ENCODE peak calls at places on chromosome 20, in nine cellular contexts. One of them, this sample, is unnamed.
A peak's percentile ranks its signal among the peaks of the same experiment; 100 is the strongest.

GRCh38 chr20:1965520-1966278 is 28.2 kb downstream of the PDYN start:
- DNase-seq in fibroblast of mammary gland: peak; percentile 63
- DNase-seq in cardiac muscle cell: peak; percentile 76
- DNase-seq in coronary artery: no peak
- DNase-seq in CD8-positive, alpha-beta T cell: peak; percentile 65
- DNase-seq in GM13977: peak; percentile 83
- DNase-seq in thoracic aorta: peak; percentile 29
- DNase-seq in CD4-positive, alpha-beta T cell: peak; percentile 68
- DNase-seq in lower leg skin: peak; percentile 58
- DNase-seq in this sample: peak; percentile 81

GRCh38 chr20:43778375-43778774 is 51.6 kb upstream of the GTSF1L start:
- DNase-seq in GM13977: no peak
- DNase-seq in coronary artery: peak; percentile 22
- DNase-seq in fibroblast of mammary gland: no peak
- DNase-seq in thoracic aorta: no peak
- DNase-seq in CD8-positive, alpha-beta T cell: no peak
- DNase-seq in cardiac muscle cell: no peak
- DNase-seq in lower leg skin: no peak
- DNase-seq in CD4-positive, alpha-beta T cell: no peak
- DNase-seq in this sample: no peak

GRCh38 chr20:59151391-59151790 is 12.2 kb upstream of the ZNF831 start:
- DNase-seq in thoracic aorta: no peak
- DNase-seq in CD4-positive, alpha-beta T cell: no peak
- DNase-seq in cardiac muscle cell: no peak
- DNase-seq in lower leg skin: no peak
- DNase-seq in GM13977: no peak
- DNase-seq in fibroblast of mammary gland: no peak
- DNase-seq in coronary artery: no peak
- DNase-seq in CD8-positive, alpha-beta T cell: no peak
- DNase-seq in this sample: no peak

GRCh38 chr20:23435675-23436539 is 3.6 kb upstream of the CSTL1 start:
- DNase-seq in cardiac muscle cell: peak; percentile 37
- DNase-seq in coronary artery: no peak
- DNase-seq in CD8-positive, alpha-beta T cell: no peak
- DNase-seq in CD4-positive, alpha-beta T cell: no peak
- DNase-seq in GM13977: no peak
- DNase-seq in lower leg skin: peak; percentile 35
- DNase-seq in fibroblast of mammary gland: no peak
- DNase-seq in thoracic aorta: no peak
- DNase-seq in this sample: no peak

GRCh38 chr20:48627737-48628128 is 200.1 kb downstream of the PREX1 start:
- DNase-seq in CD8-positive, alpha-beta T cell: no peak
- DNase-seq in lower leg skin: no peak
- DNase-seq in CD4-positive, alpha-beta T cell: no peak
- DNase-seq in cardiac muscle cell: no peak
- DNase-seq in thoracic aorta: no peak
- DNase-seq in fibroblast of mammary gland: no peak
- DNase-seq in GM13977: no peak
- DNase-seq in coronary artery: no peak
- DNase-seq in this sample: no peak

GRCh38 chr20:9454781-9455180 is 59.6 kb upstream of the LAMP5 start:
- DNase-seq in CD4-positive, alpha-beta T cell: no peak
- DNase-seq in fibroblast of mammary gland: peak; percentile 69
- DNase-seq in thoracic aorta: no peak
- DNase-seq in CD8-positive, alpha-beta T cell: no peak
- DNase-seq in coronary artery: no peak
- DNase-seq in lower leg skin: no peak
- DNase-seq in cardiac muscle cell: no peak
- DNase-seq in GM13977: no peak
- DNase-seq in this sample: no peak

GRCh38 chr20:19405958-19406357 is 193.5 kb downstream of the SLC24A3 start:
- DNase-seq in cardiac muscle cell: no peak
- DNase-seq in fibroblast of mammary gland: no peak
- DNase-seq in lower leg skin: no peak
- DNase-seq in CD8-positive, alpha-beta T cell: no peak
- DNase-seq in GM13977: no peak
- DNase-seq in thoracic aorta: no peak
- DNase-seq in CD4-positive, alpha-beta T cell: no peak
- DNase-seq in coronary artery: no peak
- DNase-seq in this sample: no peak

GRCh38 chr20:37649017-37649416 is 44.8 kb upstream of the CTNNBL1 start:
- DNase-seq in coronary artery: no peak
- DNase-seq in CD8-positive, alpha-beta T cell: no peak
- DNase-seq in CD4-positive, alpha-beta T cell: no peak
- DNase-seq in lower leg skin: no peak
- DNase-seq in fibroblast of mammary gland: peak; percentile 44
- DNase-seq in thoracic aorta: no peak
- DNase-seq in cardiac muscle cell: no peak
- DNase-seq in GM13977: no peak
- DNase-seq in this sample: no peak

GRCh38 chr20:52766645-52767435 is 205.3 kb upstream of the TSHZ2 start:
- DNase-seq in CD8-positive, alpha-beta T cell: no peak
- DNase-seq in GM13977: no peak
- DNase-seq in thoracic aorta: no peak
- DNase-seq in cardiac muscle cell: no peak
- DNase-seq in coronary artery: no peak
- DNase-seq in CD4-positive, alpha-beta T cell: no peak
- DNase-seq in lower leg skin: no peak
- DNase-seq in fibroblast of mammary gland: no peak
- DNase-seq in this sample: no peak

GRCh38 chr20:57410398-57411323 is 19.5 kb downstream of the RBM38 start:
- DNase-seq in thoracic aorta: no peak
- DNase-seq in GM13977: no peak
- DNase-seq in coronary artery: no peak
- DNase-seq in cardiac muscle cell: no peak
- DNase-seq in CD8-positive, alpha-beta T cell: no peak
- DNase-seq in fibroblast of mammary gland: no peak
- DNase-seq in lower leg skin: no peak
- DNase-seq in CD4-positive, alpha-beta T cell: no peak
- DNase-seq in this sample: no peak

GRCh38 chr20:59940129-59940955 is at the start of the genes FAM217B and PPP1R3D:
- DNase-seq in GM13977: peak; percentile 98
- DNase-seq in CD8-positive, alpha-beta T cell: peak; percentile 88
- DNase-seq in cardiac muscle cell: peak; percentile 99
- DNase-seq in coronary artery: peak; percentile 100
- DNase-seq in CD4-positive, alpha-beta T cell: peak; percentile 81
- DNase-seq in fibroblast of mammary gland: peak; percentile 96
- DNase-seq in thoracic aorta: peak; percentile 93
- DNase-seq in lower leg skin: peak; percentile 97
- DNase-seq in this sample: peak; percentile 91

GRCh38 chr20:48025661-48026060 is 240.4 kb upstream of the SULF2 start:
- DNase-seq in lower leg skin: no peak
- DNase-seq in CD8-positive, alpha-beta T cell: no peak
- DNase-seq in CD4-positive, alpha-beta T cell: no peak
- DNase-seq in cardiac muscle cell: peak; percentile 67
- DNase-seq in coronary artery: no peak
- DNase-seq in fibroblast of mammary gland: peak; percentile 92
- DNase-seq in thoracic aorta: no peak
- DNase-seq in GM13977: no peak
- DNase-seq in this sample: no peak

GRCh38 chr20:58645277-58645968 is 5.7 kb upstream of the STX16 start:
- DNase-seq in cardiac muscle cell: peak; percentile 67
- DNase-seq in CD4-positive, alpha-beta T cell: no peak
- DNase-seq in coronary artery: peak; percentile 16
- DNase-seq in fibroblast of mammary gland: peak; percentile 86
- DNase-seq in lower leg skin: no peak
- DNase-seq in GM13977: no peak
- DNase-seq in CD8-positive, alpha-beta T cell: no peak
- DNase-seq in thoracic aorta: no peak
- DNase-seq in this sample: no peak

GRCh38 chr20:48096957-48097890 is 311.9 kb upstream of the SULF2 start:
- DNase-seq in cardiac muscle cell: no peak
- DNase-seq in CD8-positive, alpha-beta T cell: no peak
- DNase-seq in fibroblast of mammary gland: no peak
- DNase-seq in GM13977: no peak
- DNase-seq in lower leg skin: no peak
- DNase-seq in CD4-positive, alpha-beta T cell: no peak
- DNase-seq in thoracic aorta: no peak
- DNase-seq in coronary artery: no peak
- DNase-seq in this sample: no peak

GRCh38 chr20:42442728-42443127 is 747.0 kb downstream of the PTPRT start:
- DNase-seq in cardiac muscle cell: peak; percentile 25
- DNase-seq in lower leg skin: peak; percentile 22
- DNase-seq in CD8-positive, alpha-beta T cell: no peak
- DNase-seq in CD4-positive, alpha-beta T cell: no peak
- DNase-seq in coronary artery: no peak
- DNase-seq in GM13977: no peak
- DNase-seq in fibroblast of mammary gland: no peak
- DNase-seq in thoracic aorta: no peak
- DNase-seq in this sample: no peak

GRCh38 chr20:44429017-44429339 is 46.7 kb upstream of the TTPAL start:
- DNase-seq in cardiac muscle cell: no peak
- DNase-seq in GM13977: no peak
- DNase-seq in CD8-positive, alpha-beta T cell: no peak
- DNase-seq in coronary artery: no peak
- DNase-seq in thoracic aorta: no peak
- DNase-seq in CD4-positive, alpha-beta T cell: no peak
- DNase-seq in lower leg skin: no peak
- DNase-seq in fibroblast of mammary gland: no peak
- DNase-seq in this sample: no peak

GRCh38 chr20:63381781-63382431 is 20.8 kb upstream of the CHRNA4 start:
- DNase-seq in coronary artery: no peak
- DNase-seq in GM13977: peak; percentile 85
- DNase-seq in lower leg skin: no peak
- DNase-seq in fibroblast of mammary gland: no peak
- DNase-seq in CD8-positive, alpha-beta T cell: no peak
- DNase-seq in CD4-positive, alpha-beta T cell: no peak
- DNase-seq in cardiac muscle cell: no peak
- DNase-seq in thoracic aorta: no peak
- DNase-seq in this sample: peak; percentile 40
- TF ChIP-seq CTCF in coronary artery: peak; percentile 72
- TF ChIP-seq CTCF in GM13977: peak; percentile 91
- TF ChIP-seq CTCF in lower leg skin: no peak
- TF ChIP-seq CTCF in fibroblast of mammary gland: peak; percentile 76
- TF ChIP-seq CTCF in CD8-positive, alpha-beta T cell: peak; percentile 77
- TF ChIP-seq CTCF in CD4-positive, alpha-beta T cell: peak; percentile 86
- TF ChIP-seq CTCF in cardiac muscle cell: peak; percentile 96
- TF ChIP-seq CTCF in thoracic aorta: peak; percentile 55
- TF ChIP-seq CTCF in this sample: peak; percentile 37

GRCh38 chr20:50153500-50154377 is at the start of gene PEDS1:
- DNase-seq in lower leg skin: peak; percentile 82
- DNase-seq in thoracic aorta: no peak
- DNase-seq in CD8-positive, alpha-beta T cell: peak; percentile 76
- DNase-seq in coronary artery: peak; percentile 93
- DNase-seq in fibroblast of mammary gland: peak; percentile 84
- DNase-seq in CD4-positive, alpha-beta T cell: peak; percentile 78
- DNase-seq in cardiac muscle cell: peak; percentile 95
- DNase-seq in GM13977: peak; percentile 99
- DNase-seq in this sample: peak; percentile 78

GRCh38 chr20:50153153-50153499 is 397 bp downstream of the PEDS1 start:
- DNase-seq in CD8-positive, alpha-beta T cell: peak; percentile 16
- DNase-seq in coronary artery: no peak
- DNase-seq in CD4-positive, alpha-beta T cell: no peak
- DNase-seq in lower leg skin: no peak
- DNase-seq in thoracic aorta: no peak
- DNase-seq in fibroblast of mammary gland: no peak
- DNase-seq in GM13977: peak; percentile 53
- DNase-seq in cardiac muscle cell: no peak
- DNase-seq in this sample: no peak

GRCh38 chr20:50151034-50151743 is 2.3 kb downstream of the PEDS1 start:
- DNase-seq in coronary artery: no peak
- DNase-seq in cardiac muscle cell: no peak
- DNase-seq in fibroblast of mammary gland: peak; percentile 72
- DNase-seq in lower leg skin: no peak
- DNase-seq in CD8-positive, alpha-beta T cell: no peak
- DNase-seq in GM13977: no peak
- DNase-seq in thoracic aorta: no peak
- DNase-seq in CD4-positive, alpha-beta T cell: no peak
- DNase-seq in this sample: no peak

GRCh38 chr20:50149481-50150254 is 3.9 kb downstream of the PEDS1 start:
- DNase-seq in thoracic aorta: no peak
- DNase-seq in CD8-positive, alpha-beta T cell: no peak
- DNase-seq in lower leg skin: no peak
- DNase-seq in fibroblast of mammary gland: no peak
- DNase-seq in coronary artery: no peak
- DNase-seq in cardiac muscle cell: no peak
- DNase-seq in CD4-positive, alpha-beta T cell: no peak
- DNase-seq in GM13977: no peak
- DNase-seq in this sample: no peak

DNA sequence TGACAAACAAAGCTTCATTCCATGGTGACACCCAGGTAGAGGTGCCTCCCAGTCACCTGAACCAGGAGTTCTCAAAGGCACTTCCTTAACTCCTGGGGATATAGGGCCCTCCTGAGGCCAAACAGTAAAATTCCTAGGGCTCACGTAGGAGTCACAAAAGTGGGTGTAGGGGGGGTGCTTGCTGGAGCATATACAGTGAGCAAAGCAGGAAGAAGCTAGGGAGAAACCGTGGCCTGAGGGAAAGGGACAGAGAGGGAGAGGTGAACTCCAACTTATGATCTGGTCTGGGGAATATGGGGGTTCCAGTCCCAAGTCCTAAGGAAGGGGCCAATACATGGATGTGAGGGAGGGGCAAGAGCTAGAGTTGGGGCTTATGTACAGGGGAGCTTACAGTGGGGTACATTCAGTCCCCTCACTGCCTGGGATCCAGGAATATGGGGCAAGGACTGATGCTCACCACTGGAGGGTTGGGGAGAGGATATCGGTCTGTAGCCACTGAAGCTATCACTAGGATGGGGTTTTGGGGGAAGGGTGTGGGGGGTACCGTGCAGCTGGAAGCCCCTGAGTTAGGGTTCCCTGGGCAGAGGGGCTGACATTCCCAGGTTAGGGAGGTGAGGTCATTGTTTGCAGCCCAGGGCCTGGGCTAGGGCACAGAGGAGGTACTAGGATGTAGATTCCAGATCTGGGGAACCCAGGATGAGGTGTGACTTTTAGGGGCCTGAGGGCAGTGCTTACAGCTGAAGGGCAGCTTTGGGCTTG is 950 bp downstream of the PEDS1 start:
- DNase-seq in CD8-positive, alpha-beta T cell: no peak
- DNase-seq in thoracic aorta: no peak
- DNase-seq in coronary artery: no peak
- DNase-seq in lower leg skin: no peak
- DNase-seq in fibroblast of mammary gland: no peak
- DNase-seq in CD4-positive, alpha-beta T cell: no peak
- DNase-seq in cardiac muscle cell: no peak
- DNase-seq in GM13977: no peak
- DNase-seq in this sample: no peak
- TF ChIP-seq CTCF in CD8-positive, alpha-beta T cell: no peak
- TF ChIP-seq CTCF in thoracic aorta: no peak
- TF ChIP-seq CTCF in coronary artery: no peak
- TF ChIP-seq CTCF in lower leg skin: no peak
- TF ChIP-seq CTCF in fibroblast of mammary gland: no peak
- TF ChIP-seq CTCF in CD4-positive, alpha-beta T cell: no peak
- TF ChIP-seq CTCF in cardiac muscle cell: no peak
- TF ChIP-seq CTCF in GM13977: no peak
- TF ChIP-seq CTCF in this sample: no peak

GRCh38 chr20:11755071-11755881 is 162.4 kb upstream of the BTBD3 start:
- DNase-seq in cardiac muscle cell: no peak
- DNase-seq in lower leg skin: no peak
- DNase-seq in thoracic aorta: no peak
- DNase-seq in CD8-positive, alpha-beta T cell: no peak
- DNase-seq in GM13977: no peak
- DNase-seq in coronary artery: no peak
- DNase-seq in fibroblast of mammary gland: peak; percentile 8
- DNase-seq in CD4-positive, alpha-beta T cell: no peak
- DNase-seq in this sample: no peak
- TF ChIP-seq CTCF in cardiac muscle cell: no peak
- TF ChIP-seq CTCF in lower leg skin: no peak
- TF ChIP-seq CTCF in thoracic aorta: no peak
- TF ChIP-seq CTCF in CD8-positive, alpha-beta T cell: no peak
- TF ChIP-seq CTCF in GM13977: no peak
- TF ChIP-seq CTCF in coronary artery: no peak
- TF ChIP-seq CTCF in fibroblast of mammary gland: no peak
- TF ChIP-seq CTCF in CD4-positive, alpha-beta T cell: no peak
- TF ChIP-seq CTCF in this sample: no peak

GRCh38 chr20:6819599-6819998 is 52.1 kb downstream of the BMP2 start:
- DNase-seq in thoracic aorta: no peak
- DNase-seq in CD4-positive, alpha-beta T cell: no peak
- DNase-seq in lower leg skin: no peak
- DNase-seq in GM13977: no peak
- DNase-seq in cardiac muscle cell: peak; percentile 32
- DNase-seq in CD8-positive, alpha-beta T cell: no peak
- DNase-seq in coronary artery: no peak
- DNase-seq in fibroblast of mammary gland: no peak
- DNase-seq in this sample: no peak
- TF ChIP-seq CTCF in thoracic aorta: peak; percentile 18
- TF ChIP-seq CTCF in CD4-positive, alpha-beta T cell: no peak
- TF ChIP-seq CTCF in lower leg skin: no peak
- TF ChIP-seq CTCF in GM13977: no peak
- TF ChIP-seq CTCF in cardiac muscle cell: peak; percentile 24
- TF ChIP-seq CTCF in CD8-positive, alpha-beta T cell: no peak
- TF ChIP-seq CTCF in coronary artery: no peak
- TF ChIP-seq CTCF in fibroblast of mammary gland: no peak
- TF ChIP-seq CTCF in this sample: no peak